ENCODE peak calls at places on chromosomes 3 and 15, in six cellular contexts. One of them, this sample, is unnamed.

GRCh38 chr15:70274255-70274654 is 176.5 kb upstream of the TLE3 start:
- DNase-seq in AG04450: no peak
- DNase-seq in dorsolateral prefrontal cortex: no peak
- DNase-seq in transverse colon: no peak
- DNase-seq in esophagus squamous epithelium: no peak
- DNase-seq in brain microvascular endothelial cell: no peak
- DNase-seq in this sample: no peak

GRCh38 chr15:43824302-43825246 is at the start of gene MFAP1:
- DNase-seq in brain microvascular endothelial cell: peak; percentile 96
- DNase-seq in transverse colon: peak; percentile 95
- DNase-seq in dorsolateral prefrontal cortex: peak; percentile 94
- DNase-seq in AG04450: peak; percentile 98
- DNase-seq in esophagus squamous epithelium: peak; percentile 55
- DNase-seq in this sample: peak; percentile 99

GRCh38 chr3:159948423-159949140 is 40.1 kb upstream of the IL12A start:
- DNase-seq in AG04450: no peak
- DNase-seq in transverse colon: no peak
- DNase-seq in esophagus squamous epithelium: no peak
- DNase-seq in dorsolateral prefrontal cortex: no peak
- DNase-seq in brain microvascular endothelial cell: peak; percentile 16
- DNase-seq in this sample: no peak

GRCh38 chr15:34987182-34987488 is 952 bp downstream of the ZNF770 start:
- DNase-seq in AG04450: no peak
- DNase-seq in dorsolateral prefrontal cortex: no peak
- DNase-seq in esophagus squamous epithelium: no peak
- DNase-seq in transverse colon: no peak
- DNase-seq in brain microvascular endothelial cell: no peak
- DNase-seq in this sample: no peak

GRCh38 chr3:102129774-102130608 is 280.7 kb downstream of the NFKBIZ start:
- DNase-seq in brain microvascular endothelial cell: peak; percentile 68
- DNase-seq in AG04450: peak; percentile 38
- DNase-seq in dorsolateral prefrontal cortex: no peak
- DNase-seq in esophagus squamous epithelium: no peak
- DNase-seq in transverse colon: no peak
- DNase-seq in this sample: no peak

GRCh38 chr3:134093906-134094305 is 64.2 kb upstream of the SLCO2A1 start:
- DNase-seq in AG04450: no peak
- DNase-seq in brain microvascular endothelial cell: no peak
- DNase-seq in transverse colon: no peak
- DNase-seq in dorsolateral prefrontal cortex: no peak
- DNase-seq in esophagus squamous epithelium: no peak
- DNase-seq in this sample: no peak

GRCh38 chr3:113243846-113244245 is 32.5 kb downstream of the BOC start:
- DNase-seq in dorsolateral prefrontal cortex: no peak
- DNase-seq in brain microvascular endothelial cell: no peak
- DNase-seq in AG04450: no peak
- DNase-seq in esophagus squamous epithelium: no peak
- DNase-seq in transverse colon: no peak
- DNase-seq in this sample: no peak

GRCh38 chr3:45092132-45093031 is 53.8 kb downstream of the CDCP1 start:
- DNase-seq in dorsolateral prefrontal cortex: no peak
- DNase-seq in transverse colon: peak; percentile 71
- DNase-seq in brain microvascular endothelial cell: peak; percentile 68
- DNase-seq in esophagus squamous epithelium: no peak
- DNase-seq in AG04450: no peak
- DNase-seq in this sample: no peak

GRCh38 chr3:42032693-42033349 is 58.3 kb upstream of the TRAK1 start:
- DNase-seq in dorsolateral prefrontal cortex: peak; percentile 63
- DNase-seq in brain microvascular endothelial cell: peak; percentile 96
- DNase-seq in AG04450: peak; percentile 93
- DNase-seq in transverse colon: peak; percentile 68
- DNase-seq in esophagus squamous epithelium: no peak
- DNase-seq in this sample: peak; percentile 92

GRCh38 chr15:25862469-25863066 is 559 bp downstream of the ATP10A start:
- DNase-seq in esophagus squamous epithelium: no peak
- DNase-seq in brain microvascular endothelial cell: no peak
- DNase-seq in transverse colon: no peak
- DNase-seq in AG04450: no peak
- DNase-seq in dorsolateral prefrontal cortex: no peak
- DNase-seq in this sample: no peak

GRCh38 chr15:25859838-25860645 is 3.1 kb downstream of the ATP10A start:
- DNase-seq in brain microvascular endothelial cell: no peak
- DNase-seq in esophagus squamous epithelium: no peak
- DNase-seq in transverse colon: no peak
- DNase-seq in AG04450: no peak
- DNase-seq in dorsolateral prefrontal cortex: no peak
- DNase-seq in this sample: peak; percentile 61

GRCh38 chr15:25862087-25862468 is 1.0 kb downstream of the ATP10A start:
- DNase-seq in brain microvascular endothelial cell: no peak
- DNase-seq in transverse colon: no peak
- DNase-seq in AG04450: no peak
- DNase-seq in esophagus squamous epithelium: no peak
- DNase-seq in dorsolateral prefrontal cortex: no peak
- DNase-seq in this sample: peak; percentile 34

GRCh38 chr15:25858952-25859760 is 4.0 kb downstream of the ATP10A start:
- DNase-seq in dorsolateral prefrontal cortex: no peak
- DNase-seq in brain microvascular endothelial cell: no peak
- DNase-seq in esophagus squamous epithelium: no peak
- DNase-seq in AG04450: no peak
- DNase-seq in transverse colon: no peak
- DNase-seq in this sample: no peak

GRCh38 chr15:25860885-25861866 is 2.0 kb downstream of the ATP10A start:
- DNase-seq in esophagus squamous epithelium: no peak
- DNase-seq in transverse colon: peak; percentile 22
- DNase-seq in dorsolateral prefrontal cortex: no peak
- DNase-seq in brain microvascular endothelial cell: no peak
- DNase-seq in AG04450: no peak
- DNase-seq in this sample: no peak
- H3K27me3 ChIP-seq in esophagus squamous epithelium: peaks cover 42% of the 10 kb centered on the region
- H3K27me3 ChIP-seq in transverse colon: no peaks in the 10 kb centered on the region
- H3K27me3 ChIP-seq in dorsolateral prefrontal cortex: no peaks in the 10 kb centered on the region
- H3K27me3 ChIP-seq in brain microvascular endothelial cell: no peaks in the 10 kb centered on the region
- H3K27me3 ChIP-seq in AG04450: no peaks in the 10 kb centered on the region
- H3K27me3 ChIP-seq in this sample: peaks cover 8% of the 10 kb centered on the region

DNA sequence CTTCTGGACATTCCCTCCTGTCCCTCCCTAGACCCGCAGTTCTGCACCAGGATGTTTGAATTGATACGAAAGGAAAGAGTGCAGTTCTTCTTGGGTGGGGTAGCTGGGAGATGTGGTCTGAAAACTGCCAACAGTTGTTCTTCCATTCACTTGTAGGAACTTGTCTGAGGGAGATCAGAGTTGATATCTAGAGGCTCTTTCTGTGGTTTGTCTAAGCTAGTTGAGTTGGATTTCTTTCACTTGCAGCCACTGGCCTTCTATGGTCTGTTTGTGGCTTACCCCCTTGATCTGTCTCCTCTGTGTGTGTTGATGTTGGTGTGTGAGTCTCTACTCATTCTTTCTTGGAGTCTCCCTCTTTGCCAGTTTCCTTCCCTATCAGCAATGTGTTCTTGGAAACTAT is 42.5 kb upstream of the PIK3CB start:
- DNase-seq in transverse colon: no peak
- DNase-seq in brain microvascular endothelial cell: no peak
- DNase-seq in AG04450: no peak
- DNase-seq in dorsolateral prefrontal cortex: no peak
- DNase-seq in esophagus squamous epithelium: no peak
- DNase-seq in this sample: no peak
- H3K4me3 ChIP-seq in transverse colon: no peak overlapping the region
- H3K4me3 ChIP-seq in brain microvascular endothelial cell: no peak overlapping the region
- H3K4me3 ChIP-seq in AG04450: no peak overlapping the region
- H3K4me3 ChIP-seq in dorsolateral prefrontal cortex: no peak overlapping the region
- H3K4me3 ChIP-seq in esophagus squamous epithelium: no peak overlapping the region
- H3K4me3 ChIP-seq in this sample: no peak overlapping the region

GRCh38 chr3:14577897-14578296 is 37.8 kb upstream of the GRIP2 start:
- DNase-seq in transverse colon: no peak
- DNase-seq in dorsolateral prefrontal cortex: no peak
- DNase-seq in esophagus squamous epithelium: no peak
- DNase-seq in AG04450: no peak
- DNase-seq in brain microvascular endothelial cell: no peak
- DNase-seq in this sample: no peak
- H3K27me3 ChIP-seq in transverse colon: no peaks in the 10 kb centered on the region
- H3K27me3 ChIP-seq in dorsolateral prefrontal cortex: no peaks in the 10 kb centered on the region
- H3K27me3 ChIP-seq in esophagus squamous epithelium: peaks cover 60% of the 10 kb centered on the region
- H3K27me3 ChIP-seq in AG04450: peaks cover 17% of the 10 kb centered on the region
- H3K27me3 ChIP-seq in brain microvascular endothelial cell: no peaks in the 10 kb centered on the region
- H3K27me3 ChIP-seq in this sample: no peaks in the 10 kb centered on the region

GRCh38 chr15:89116404-89116803 is 28.1 kb downstream of the ABHD2 start:
- DNase-seq in dorsolateral prefrontal cortex: no peak
- DNase-seq in esophagus squamous epithelium: no peak
- DNase-seq in brain microvascular endothelial cell: peak; percentile 83
- DNase-seq in transverse colon: no peak
- DNase-seq in AG04450: no peak
- DNase-seq in this sample: no peak
- H3K4me3 ChIP-seq in dorsolateral prefrontal cortex: peak overlapping the region; percentile 36
- H3K4me3 ChIP-seq in esophagus squamous epithelium: no peak overlapping the region
- H3K4me3 ChIP-seq in brain microvascular endothelial cell: no peak overlapping the region
- H3K4me3 ChIP-seq in transverse colon: no peak overlapping the region
- H3K4me3 ChIP-seq in AG04450: no peak overlapping the region
- H3K4me3 ChIP-seq in this sample: no peak overlapping the region

GRCh38 chr15:45112143-45112591 is 1.8 kb downstream of the DUOX2 start:
- DNase-seq in esophagus squamous epithelium: no peak
- DNase-seq in AG04450: no peak
- DNase-seq in brain microvascular endothelial cell: no peak
- DNase-seq in transverse colon: no peak
- DNase-seq in dorsolateral prefrontal cortex: no peak
- DNase-seq in this sample: no peak
- H3K27me3 ChIP-seq in esophagus squamous epithelium: peaks cover 91% of the 10 kb centered on the region
- H3K27me3 ChIP-seq in AG04450: peaks cover 83% of the 10 kb centered on the region
- H3K27me3 ChIP-seq in brain microvascular endothelial cell: peaks cover 72% of the 10 kb centered on the region
- H3K27me3 ChIP-seq in transverse colon: peaks cover 82% of the 10 kb centered on the region
- H3K27me3 ChIP-seq in dorsolateral prefrontal cortex: peaks cover 14% of the 10 kb centered on the region
- H3K27me3 ChIP-seq in this sample: peaks cover 66% of the 10 kb centered on the region

GRCh38 chr3:197752107-197752506 is 2.4 kb downstream of the FYTTD1 start:
- DNase-seq in brain microvascular endothelial cell: no peak
- DNase-seq in dorsolateral prefrontal cortex: no peak
- DNase-seq in esophagus squamous epithelium: no peak
- DNase-seq in AG04450: no peak
- DNase-seq in transverse colon: no peak
- DNase-seq in this sample: no peak
- H3K4me3 ChIP-seq in brain microvascular endothelial cell: no peak overlapping the region
- H3K4me3 ChIP-seq in dorsolateral prefrontal cortex: peak overlapping the region; percentile 90
- H3K4me3 ChIP-seq in esophagus squamous epithelium: no peak overlapping the region
- H3K4me3 ChIP-seq in AG04450: peak overlapping the region; percentile 82
- H3K4me3 ChIP-seq in transverse colon: no peak overlapping the region
- H3K4me3 ChIP-seq in this sample: no peak overlapping the region

DNA sequence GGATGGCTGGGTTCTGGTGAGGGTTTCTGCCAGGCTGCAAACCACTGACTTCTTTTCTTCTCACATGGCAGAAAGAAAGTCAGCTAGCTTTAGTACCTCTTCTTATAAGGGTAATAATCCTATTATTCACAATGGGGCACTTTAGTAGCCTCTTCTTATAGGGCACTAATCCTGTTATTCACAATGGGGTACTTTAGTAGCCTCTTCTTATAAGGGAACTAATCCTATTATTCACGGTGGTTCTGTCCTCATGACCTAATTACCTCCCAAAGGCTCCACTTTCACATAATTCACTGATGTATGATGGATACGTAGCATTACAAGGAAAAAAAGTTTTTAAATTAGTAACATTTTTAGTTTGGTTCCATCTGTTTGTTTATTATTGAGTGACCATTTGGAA is 671.3 kb downstream of the NSUN3 start:
- DNase-seq in transverse colon: no peak
- DNase-seq in esophagus squamous epithelium: no peak
- DNase-seq in dorsolateral prefrontal cortex: no peak
- DNase-seq in brain microvascular endothelial cell: no peak
- DNase-seq in AG04450: no peak
- DNase-seq in this sample: no peak
- H3K27me3 ChIP-seq in transverse colon: no peaks in the 10 kb centered on the region
- H3K27me3 ChIP-seq in esophagus squamous epithelium: no peaks in the 10 kb centered on the region
- H3K27me3 ChIP-seq in dorsolateral prefrontal cortex: no peaks in the 10 kb centered on the region
- H3K27me3 ChIP-seq in brain microvascular endothelial cell: no peaks in the 10 kb centered on the region
- H3K27me3 ChIP-seq in AG04450: no peaks in the 10 kb centered on the region
- H3K27me3 ChIP-seq in this sample: no peaks in the 10 kb centered on the region